ENCODE peak calls at places on chromosomes 6 and 20, in ten cellular contexts. G, W, N, H, R, A, O, I, J and M are unnamed samples.

GRCh38 chr20:63498950-63499332 is at the start of gene EEF1A2:
- DNase-seq in G (no peak), W (peak; percentile 80), N (no peak), H (peak; percentile 68), R (peak; percentile 81), A (no peak), O (peak; percentile 60), I (no peak), J (no peak), M (no peak)

GRCh38 chr6:26576929-26577719 is 19.6 kb upstream of the ABT1 start:
- DNase-seq in G (peak; percentile 67), W (peak; percentile 74), N (peak; percentile 88), H (no peak), R (no peak), A (no peak), O (no peak), I (no peak), J (no peak), M (peak; percentile 32)

GRCh38 chr6:44349904-44350649 is 7.6 kb downstream of the SPATS1 start:
- DNase-seq in G (no peak), W (no peak), N (no peak), H (no peak), R (no peak), A (no peak), O (no peak), I (no peak), J (no peak), M (no peak)

GRCh38 chr6:170110201-170111140 is 180.4 kb downstream of the DLL1 start:
- DNase-seq in G (peak; percentile 14), W (peak; percentile 67), N (no peak), H (no peak), R (peak; percentile 24), A (no peak), O (peak; percentile 24), I (peak; percentile 5), J (no peak), M (no peak)

GRCh38 chr6:104771258-104771832 is 88.4 kb downstream of the HACE1 start:
- DNase-seq in G (no peak), W (no peak), N (peak; percentile 44), H (peak; percentile 6), R (no peak), A (no peak), O (no peak), I (no peak), J (no peak), M (no peak)

GRCh38 chr6:14088600-14089168 is 28.9 kb upstream of the CD83 start:
- DNase-seq in G (no peak), W (no peak), N (no peak), H (no peak), R (no peak), A (no peak), O (no peak), I (no peak), J (no peak), M (no peak)

GRCh38 chr20:35274172-35275092 is 3.5 kb downstream of the MMP24OS start:
- DNase-seq in G (no peak), W (no peak), N (no peak), H (no peak), R (no peak), A (no peak), O (no peak), I (no peak), J (no peak), M (no peak)

GRCh38 chr20:57658447-57659130 is 38.4 kb upstream of the ZBP1 start:
- DNase-seq in G (peak; percentile 8), W (peak; percentile 67), N (no peak), H (no peak), R (peak; percentile 20), A (no peak), O (peak; percentile 10), I (peak; percentile 6), J (peak; percentile 13), M (no peak)

GRCh38 chr6:136148051-136148450 is 102.1 kb downstream of the MTFR2 start:
- DNase-seq in G (no peak), W (no peak), N (peak; percentile 28), H (no peak), R (no peak), A (no peak), O (no peak), I (no peak), J (no peak), M (no peak)

DNA sequence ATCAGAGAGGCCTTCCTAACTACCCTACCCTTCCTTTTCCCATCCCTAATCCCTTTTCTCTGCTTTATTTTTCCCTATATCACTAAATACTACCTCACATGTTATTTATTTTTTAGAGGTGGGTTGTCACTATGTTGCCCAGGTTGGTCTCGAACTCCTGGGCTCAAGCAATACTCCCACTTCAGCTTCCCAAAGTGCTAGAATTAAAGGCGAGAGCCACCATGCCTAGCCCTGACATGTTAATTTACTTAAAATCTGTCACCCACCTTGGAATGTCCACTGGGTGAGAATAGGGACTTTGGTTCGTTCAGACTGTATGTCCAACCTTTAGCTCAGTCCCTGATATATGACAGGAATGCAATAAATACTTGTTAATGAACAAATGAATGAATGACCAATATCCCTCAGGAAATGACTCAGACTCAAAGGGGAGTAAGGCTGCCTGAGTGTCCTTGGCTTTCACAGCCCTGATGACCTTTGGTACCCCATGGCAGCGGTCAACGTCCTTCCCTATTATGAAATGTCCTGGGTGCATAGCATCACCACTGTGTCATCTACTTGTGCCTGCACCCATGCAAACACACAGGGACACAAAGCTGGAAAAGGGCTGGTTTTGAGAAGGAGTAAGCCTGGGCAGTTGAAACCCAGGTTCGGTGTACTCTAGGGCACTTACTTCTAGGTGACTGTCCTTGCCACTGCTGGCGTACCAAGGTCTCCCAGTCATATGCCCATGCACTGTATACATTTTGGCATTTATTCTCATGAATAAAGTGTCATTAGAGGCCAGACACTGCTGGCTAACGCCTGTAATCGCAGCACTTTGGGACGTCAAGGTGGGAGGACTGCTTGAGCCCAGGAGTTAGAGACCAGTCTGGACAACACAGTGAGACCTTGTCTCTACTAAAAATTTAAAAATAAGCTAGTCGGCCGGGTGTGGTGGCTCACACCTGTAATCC is 26.5 kb downstream of the BCL2L1 start:
- DNase-seq in G (no peak), W (no peak), N (peak; percentile 57), H (peak; percentile 85), R (no peak), A (no peak), O (no peak), I (peak; percentile 55), J (no peak), M (no peak)
- TF ChIP-seq POLR2A in G (no peak), W (no peak), N (no peak), H (no peak), R (no peak), A (no peak), O (no peak), I (peak; percentile 24), J (no peak), M (no peak)

GRCh38 chr6:97138581-97138980 is 144.4 kb downstream of the MMS22L start:
- DNase-seq in G (no peak), W (no peak), N (no peak), H (no peak), R (no peak), A (no peak), O (no peak), I (no peak), J (no peak), M (no peak)

GRCh38 chr6:97136644-97137358 is 146.2 kb downstream of the MMS22L start:
- DNase-seq in G (no peak), W (no peak), N (no peak), H (no peak), R (no peak), A (no peak), O (no peak), I (no peak), J (no peak), M (no peak)

GRCh38 chr6:97147421-97147820 is 135.6 kb downstream of the MMS22L start:
- DNase-seq in G (no peak), W (no peak), N (no peak), H (no peak), R (no peak), A (no peak), O (no peak), I (no peak), J (no peak), M (no peak)

GRCh38 chr6:97141756-97142155 is 141.3 kb downstream of the MMS22L start:
- DNase-seq in G (no peak), W (no peak), N (no peak), H (no peak), R (no peak), A (no peak), O (no peak), I (no peak), J (no peak), M (no peak)
- TF ChIP-seq POLR2A in G (no peak), W (no peak), N (no peak), H (no peak), R (no peak), A (no peak), O (no peak), I (no peak), J (no peak), M (no peak)

GRCh38 chr6:42452171-42453026 is 673 bp upstream of the TRERF1 start:
- DNase-seq in G (peak; percentile 84), W (peak; percentile 91), N (peak; percentile 76), H (peak; percentile 44), R (peak; percentile 76), A (peak; percentile 71), O (peak; percentile 77), I (peak; percentile 80), J (peak; percentile 54), M (peak; percentile 66)
- TF ChIP-seq POLR2A in G (no peak), W (no peak), N (peak; percentile 31), H (peak; percentile 68), R (no peak), A (peak; percentile 59), O (no peak), I (peak; percentile 54), J (no peak), M (peak; percentile 68)

GRCh38 chr20:53718142-53718481 is 124.5 kb upstream of the ZNF217 start:
- DNase-seq in G (no peak), W (no peak), N (no peak), H (no peak), R (no peak), A (no peak), O (no peak), I (no peak), J (no peak), M (no peak)

GRCh38 chr20:53718622-53719021 is 125.0 kb upstream of the ZNF217 start:
- DNase-seq in G (no peak), W (no peak), N (no peak), H (no peak), R (no peak), A (no peak), O (no peak), I (no peak), J (no peak), M (no peak)

GRCh38 chr20:53714524-53714923 is 120.9 kb upstream of the ZNF217 start:
- DNase-seq in G (no peak), W (no peak), N (no peak), H (no peak), R (no peak), A (no peak), O (no peak), I (no peak), J (no peak), M (no peak)

GRCh38 chr20:53713328-53714056 is 119.9 kb upstream of the ZNF217 start:
- DNase-seq in G (no peak), W (peak; percentile 71), N (no peak), H (no peak), R (no peak), A (no peak), O (no peak), I (no peak), J (no peak), M (no peak)

DNA sequence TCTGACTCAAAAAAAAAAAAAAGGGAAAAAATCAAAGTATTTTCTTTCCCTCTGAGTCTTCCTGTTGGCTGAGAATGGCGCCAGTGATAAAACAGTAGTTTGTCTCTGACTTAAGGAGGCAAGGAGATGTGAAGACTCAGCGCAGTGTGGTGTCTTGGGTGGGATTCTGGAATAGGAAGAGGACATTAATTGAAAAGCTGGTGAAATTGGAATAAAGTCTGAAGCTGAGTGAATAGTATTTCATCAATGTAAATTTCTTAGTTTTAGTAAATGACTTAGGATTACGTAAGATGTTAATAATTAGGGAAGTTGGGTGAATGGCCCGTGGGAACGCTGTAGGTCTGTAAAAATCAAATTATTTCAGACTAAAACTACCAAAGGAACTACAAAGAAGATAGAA is 122.7 kb upstream of the ZNF217 start:
- DNase-seq in G (no peak), W (no peak), N (no peak), H (no peak), R (no peak), A (no peak), O (no peak), I (no peak), J (no peak), M (no peak)
- TF ChIP-seq POLR2A in G (no peak), W (no peak), N (no peak), H (no peak), R (no peak), A (no peak), O (no peak), I (no peak), J (no peak), M (no peak)